ENCODE peak calls at places on chromosomes 7 and 10, in five cellular contexts. J, I, E, A and Y are unnamed samples. For H3K27me3 and H3K4me1, the result is how much of the 10 kb centered on the place peaks cover.

GRCh38 chr7:41788556-41788955 is 85.7 kb upstream of the INHBA start:
- DNase-seq in J (no peak), I (no peak), E (peak), A (no peak), Y (no peak)

GRCh38 chr10:8064436-8064835 is 9.9 kb downstream of the GATA3 start:
- DNase-seq in J (no peak), I (no peak), E (no peak), A (no peak), Y (no peak)

GRCh38 chr7:8261711-8262695 is at the start of gene ICA1:
- DNase-seq in J (peak), I (no peak), E (peak), A (peak), Y (peak)

GRCh38 chr7:12930534-12930933 is 243.1 kb downstream of the ARL4A start:
- DNase-seq in J (no peak), I (no peak), E (no peak), A (no peak), Y (no peak)

GRCh38 chr10:75395955-75396860 is 5.4 kb downstream of the ZNF503 start:
- DNase-seq in J (no peak), I (no peak), E (peak), A (peak), Y (peak)

GRCh38 chr7:156487811-156488523 is 152.6 kb upstream of the RNF32 start:
- DNase-seq in J (no peak), I (no peak), E (no peak), A (no peak), Y (peak)

GRCh38 chr10:10657139-10657760 is 360.4 kb upstream of the CELF2 start:
- DNase-seq in J (no peak), I (no peak), E (no peak), A (no peak), Y (no peak)

GRCh38 chr7:70696139-70696782 is 435.7 kb upstream of the GALNT17 start:
- DNase-seq in J (no peak), I (no peak), E (no peak), A (no peak), Y (no peak)

GRCh38 chr7:55550838-55551537 is 21.3 kb downstream of the VOPP1 start:
- DNase-seq in J (no peak), I (no peak), E (no peak), A (peak), Y (no peak)

GRCh38 chr7:113562242-113562641 is 356.6 kb downstream of the PPP1R3A start:
- DNase-seq in J (no peak), I (no peak), E (no peak), A (no peak), Y (no peak)

GRCh38 chr7:127930341-127931328 is 100.6 kb downstream of the LRRC4 start:
- DNase-seq in J (peak), I (no peak), E (no peak), A (no peak), Y (no peak)

GRCh38 chr10:60267802-60268201 is 121.9 kb downstream of the ANK3 start:
- DNase-seq in J (no peak), I (no peak), E (no peak), A (no peak), Y (no peak)

GRCh38 chr10:34295142-34295548 is 520.0 kb downstream of the PARD3 start:
- DNase-seq in J (no peak), I (no peak), E (peak), A (no peak), Y (no peak)

GRCh38 chr10:119161680-119162079 is 3.8 kb downstream of the SFXN4 start:
- DNase-seq in J (no peak), I (no peak), E (peak), A (no peak), Y (no peak)

GRCh38 chr10:74882427-74882826 is 56.0 kb downstream of the KAT6B start:
- DNase-seq in J (no peak), I (no peak), E (peak), A (no peak), Y (no peak)

GRCh38 chr7:79272066-79272669 is 181.3 kb downstream of the MAGI2 start:
- DNase-seq in J (no peak), I (no peak), E (peak), A (no peak), Y (no peak)

GRCh38 chr10:116626815-116627214 is 6.1 kb downstream of the PNLIPRP2 start:
- DNase-seq in J (no peak), I (no peak), E (no peak), A (no peak), Y (no peak)

GRCh38 chr7:26681819-26682418 is 182.5 kb downstream of the SKAP2 start:
- DNase-seq in J (no peak), I (no peak), E (peak), A (no peak), Y (no peak)

GRCh38 chr7:512541-513311 is 6.9 kb downstream of the PDGFA start:
- DNase-seq in J (peak), I (no peak), E (no peak), A (no peak), Y (peak)

GRCh38 chr7:1503390-1503789 is 799 bp downstream of the INTS1 start:
- DNase-seq in J (no peak), I (no peak), E (no peak), A (no peak), Y (no peak)

GRCh38 chr10:6579904-6580278 is at the start of gene PRKCQ:
- DNase-seq in J (no peak), I (no peak), E (no peak), A (no peak), Y (no peak)

GRCh38 chr10:24908793-24909423 is 43.5 kb downstream of the PRTFDC1 start:
- DNase-seq in J (no peak), I (peak), E (peak), A (no peak), Y (no peak)

GRCh38 chr10:77301305-77301730 is 336.3 kb downstream of the KCNMA1 start:
- DNase-seq in J (no peak), I (no peak), E (peak), A (no peak), Y (no peak)

GRCh38 chr7:44292876-44293560 is 32.4 kb downstream of the CAMK2B start:
- DNase-seq in J (peak), I (no peak), E (no peak), A (peak), Y (peak)

GRCh38 chr7:214410-215212 is 22.2 kb downstream of the FAM20C start:
- DNase-seq in J (peak), I (no peak), E (peak), A (no peak), Y (no peak)

GRCh38 chr7:2517004-2517403 is 2.6 kb upstream of the LFNG start:
- DNase-seq in J (no peak), I (no peak), E (peak), A (no peak), Y (no peak)

GRCh38 chr7:2517678-2518077 is 1.9 kb upstream of the LFNG start:
- DNase-seq in J (no peak), I (no peak), E (no peak), A (peak), Y (no peak)

GRCh38 chr7:2515424-2516193 is 4.0 kb upstream of the LFNG start:
- DNase-seq in J (no peak), I (no peak), E (no peak), A (peak), Y (no peak)

GRCh38 chr7:2514473-2515423 is 4.8 kb upstream of the LFNG start:
- DNase-seq in J (no peak), I (no peak), E (no peak), A (no peak), Y (no peak)

GRCh38 chr7:2516194-2516555 is 3.4 kb upstream of the LFNG start:
- DNase-seq in J (no peak), I (no peak), E (no peak), A (peak), Y (no peak)
- H3K27ac ChIP-seq in J (no peak), I (no peak), E (no peak), A (no peak), Y (no peak)

DNA sequence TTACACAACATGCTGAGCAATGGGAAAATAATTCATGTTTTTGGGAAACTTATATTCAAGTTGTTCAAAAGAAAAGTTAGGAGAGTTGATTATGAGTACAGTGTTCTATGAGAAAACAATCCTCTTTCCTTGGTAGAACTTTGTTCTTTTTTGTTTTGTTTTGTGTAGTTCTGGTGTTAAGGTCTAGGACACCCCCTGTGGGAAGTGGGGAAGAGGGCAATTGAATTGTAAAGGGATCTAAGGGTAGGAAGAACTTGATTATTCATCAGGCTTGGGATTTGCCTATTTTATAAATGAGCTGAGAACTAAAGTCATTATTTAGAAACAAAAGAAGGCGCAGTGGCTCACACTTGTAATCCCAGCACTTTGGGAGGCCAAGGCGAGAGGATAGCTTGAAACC is 25.9 kb upstream of the CDK13 start:
- DNase-seq in J (no peak), I (no peak), E (no peak), A (peak), Y (no peak)
- H3K27me3 ChIP-seq in J (under half), I (under half), E (under half), A (under half), Y (under half)

GRCh38 chr10:63206576-63206975 is 73.4 kb downstream of the NRBF2 start:
- DNase-seq in J (no peak), I (no peak), E (no peak), A (no peak), Y (no peak)
- H3K4me1 ChIP-seq in J (under half), I (under half), E (under half), A (under half), Y (under half)

DNA sequence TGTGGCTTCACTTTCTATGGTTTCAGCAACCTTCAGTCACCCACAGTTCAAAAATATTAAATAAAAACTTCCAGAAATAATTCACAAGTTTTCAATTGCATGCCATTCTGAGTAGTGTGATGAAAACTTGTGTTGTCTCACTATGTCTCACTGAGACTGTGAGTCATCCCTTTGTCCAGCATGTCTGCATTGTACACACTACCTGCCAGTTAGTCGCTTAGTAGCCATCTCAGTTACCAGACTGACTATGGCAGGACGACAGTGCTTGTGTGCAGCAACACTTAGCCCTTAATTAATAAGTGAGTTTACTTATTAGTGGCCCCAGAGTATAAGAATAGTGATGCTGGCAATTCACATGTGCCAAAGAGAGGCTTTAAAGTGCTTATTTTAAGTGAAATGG is 22.5 kb downstream of the CCDC186 start:
- DNase-seq in J (no peak), I (peak), E (peak), A (no peak), Y (no peak)
- H3K27ac ChIP-seq in J (no peak), I (peak), E (peak), A (no peak), Y (no peak)

GRCh38 chr10:132306341-132306685 is 1.4 kb downstream of the STK32C start:
- DNase-seq in J (no peak), I (no peak), E (no peak), A (no peak), Y (no peak)
- H3K27me3 ChIP-seq in J (under half), I (under half), E (under half), A (half or more), Y (under half)

GRCh38 chr10:124671486-124672075 is 72.6 kb downstream of the FAM53B start:
- DNase-seq in J (no peak), I (no peak), E (peak), A (peak), Y (no peak)

GRCh38 chr10:124668517-124669051 is 75.6 kb downstream of the FAM53B start:
- DNase-seq in J (no peak), I (no peak), E (no peak), A (no peak), Y (no peak)

GRCh38 chr10:124670849-124671248 is 73.3 kb downstream of the FAM53B start:
- DNase-seq in J (no peak), I (no peak), E (no peak), A (no peak), Y (no peak)

GRCh38 chr10:124669141-124669823 is 74.9 kb downstream of the FAM53B start:
- DNase-seq in J (no peak), I (no peak), E (no peak), A (no peak), Y (no peak)

DNA sequence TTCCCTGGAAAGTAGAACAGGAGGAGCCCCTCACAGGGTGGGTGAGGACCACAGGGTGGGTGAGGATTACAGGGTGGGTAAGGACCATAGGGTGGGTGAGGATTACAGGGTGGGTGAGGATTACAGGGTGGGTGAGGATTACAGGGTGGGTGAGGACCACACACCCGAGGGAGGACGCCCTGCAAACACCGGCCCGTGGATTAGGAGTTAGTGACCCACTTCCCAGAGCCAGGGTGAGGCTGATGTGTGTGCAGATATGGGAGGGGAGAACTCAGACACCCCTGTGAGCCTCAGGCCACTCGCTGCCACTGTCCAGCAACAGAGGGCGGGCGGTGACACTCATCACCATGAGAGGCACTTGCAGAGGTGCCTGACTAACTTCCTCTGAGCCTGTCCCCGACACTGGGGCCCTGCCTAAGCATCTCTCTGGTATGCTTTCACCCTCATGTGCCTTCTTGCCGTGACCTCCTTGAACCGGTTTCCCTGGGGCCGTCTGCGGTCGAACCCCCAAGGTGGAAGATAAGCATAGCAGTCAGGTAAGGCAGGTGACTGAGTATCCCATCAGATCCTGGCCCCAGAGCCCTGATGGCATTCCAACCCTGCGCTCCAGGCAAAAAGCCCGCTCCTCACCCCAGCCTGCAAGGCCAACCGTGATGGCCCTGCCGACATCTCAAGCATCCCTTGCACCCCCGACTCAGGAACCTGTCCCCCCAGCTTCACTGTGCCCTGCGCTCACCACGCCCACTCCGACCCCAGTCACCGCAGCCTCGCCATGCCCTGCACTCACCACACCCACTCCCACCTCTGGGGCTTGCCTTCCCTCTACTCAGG is 74.1 kb downstream of the FAM53B start:
- DNase-seq in J (no peak), I (no peak), E (no peak), A (no peak), Y (no peak)
- H3K4me1 ChIP-seq in J (under half), I (under half), E (under half), A (under half), Y (under half)